ENCODE peak calls at places on chromosomes 6 and 20, in four cellular contexts. R, D, C and T are unnamed samples.

GRCh38 chr6:96907498-96907897 is 9.8 kb upstream of the NDUFAF4 start:
- DNase-seq in R (no peak), D (no peak), C (peak), T (no peak)

GRCh38 chr6:139547082-139547776 is 172.8 kb upstream of the CITED2 start:
- DNase-seq in R (no peak), D (no peak), C (no peak), T (no peak)

GRCh38 chr6:34852406-34853085 is 35.3 kb downstream of the TAF11 start:
- DNase-seq in R (no peak), D (no peak), C (no peak), T (no peak)

GRCh38 chr6:109229536-109229935 is 134.2 kb downstream of the CEP57L1 start:
- DNase-seq in R (no peak), D (peak), C (no peak), T (no peak)

GRCh38 chr6:118709859-118710350 is 58.5 kb upstream of the CEP85L start:
- DNase-seq in R (no peak), D (peak), C (peak), T (no peak)

GRCh38 chr6:89985744-89986493 is 91.7 kb downstream of the GJA10 start:
- DNase-seq in R (no peak), D (no peak), C (no peak), T (no peak)

GRCh38 chr20:34269996-34270627 is 28.9 kb downstream of the ASIP start:
- DNase-seq in R (no peak), D (no peak), C (no peak), T (no peak)

GRCh38 chr6:34601706-34602105 is 45.6 kb upstream of the SPDEF start:
- DNase-seq in R (peak), D (no peak), C (no peak), T (no peak)

GRCh38 chr6:22106445-22106844 is 190.4 kb downstream of the PRL start:
- DNase-seq in R (no peak), D (no peak), C (no peak), T (no peak)